ENCODE peak calls at places on chromosome 1, in ten cellular contexts. P is A549; R is Calu3; B is GM12865; E is HEK293T; T is lower lobe of right lung; Q is stimulated activated CD8-positive, alpha-beta memory T cell treated with anti-CD3 and anti-CD28 coated beads, Interleukin-7, amount 100 ng/mL, for 4 hours; Y is foreskin fibroblast; L is naive thymus-derived CD8-positive, alpha-beta T cell; H is stimulated activated naive CD4-positive, alpha-beta T cell. Z is an unnamed sample.

GRCh38 chr1:912740-913301 is 10.9 kb upstream of the SAMD11 start:
- DNase-seq in P (peak), R (peak), B (no peak), E (no peak), T (peak), Q (no peak), Y (no peak), L (no peak), H (no peak), Z (no peak)

GRCh38 chr1:45221716-45222115 is 15.3 kb upstream of the ZSWIM5 start:
- DNase-seq in P (no peak), R (no peak), B (no peak), E (no peak), T (no peak), Q (no peak), Y (peak), L (no peak), H (no peak), Z (no peak)

GRCh38 chr1:194014004-194014403 is 827.6 kb upstream of the B3GALT2 start:
- DNase-seq in P (no peak), R (no peak), B (no peak), E (no peak), T (no peak), Q (no peak), Y (no peak), L (no peak), H (no peak), Z (no peak)

GRCh38 chr1:208165659-208166058 is 78.5 kb downstream of the PLXNA2 start:
- DNase-seq in P (no peak), R (no peak), B (no peak), E (no peak), T (no peak), Q (no peak), Y (peak), L (no peak), H (no peak), Z (no peak)

GRCh38 chr1:167663002-167663772 is 33.2 kb downstream of the RCSD1 start:
- DNase-seq in P (peak), R (no peak), B (peak), E (no peak), T (no peak), Q (no peak), Y (peak), L (no peak), H (no peak), Z (no peak)

GRCh38 chr1:15313012-15313411 is 66.0 kb downstream of the FHAD1 start:
- DNase-seq in P (no peak), R (no peak), B (no peak), E (no peak), T (no peak), Q (no peak), Y (no peak), L (no peak), H (no peak), Z (no peak)

GRCh38 chr1:66476774-66477173 is 57.2 kb upstream of the SGIP1 start:
- DNase-seq in P (no peak), R (no peak), B (no peak), E (no peak), T (no peak), Q (no peak), Y (no peak), L (no peak), H (no peak), Z (no peak)

GRCh38 chr1:63835075-63835633 is 61.3 kb downstream of the ROR1 start:
- DNase-seq in P (no peak), R (no peak), B (no peak), E (no peak), T (no peak), Q (no peak), Y (no peak), L (no peak), H (no peak), Z (no peak)

GRCh38 chr1:113940365-113941244 is 11.5 kb downstream of the HIPK1 start:
- DNase-seq in P (no peak), R (no peak), B (peak), E (no peak), T (no peak), Q (peak), Y (no peak), L (peak), H (peak), Z (peak)

GRCh38 chr1:235108185-235108593 is 20.4 kb downstream of the TOMM20 start:
- DNase-seq in P (no peak), R (no peak), B (no peak), E (no peak), T (no peak), Q (no peak), Y (no peak), L (no peak), H (no peak), Z (no peak)

GRCh38 chr1:6260961-6261614 is at the start of gene GPR153:
- DNase-seq in P (no peak), R (peak), B (peak), E (peak), T (no peak), Q (no peak), Y (no peak), L (peak), H (no peak), Z (peak)

GRCh38 chr1:30803562-30803961 is 46.0 kb upstream of the LAPTM5 start:
- DNase-seq in P (no peak), R (no peak), B (no peak), E (no peak), T (no peak), Q (no peak), Y (no peak), L (no peak), H (no peak), Z (no peak)

GRCh38 chr1:40861227-40862003 is 748 bp downstream of the CITED4 start:
- DNase-seq in P (no peak), R (no peak), B (no peak), E (no peak), T (peak), Q (no peak), Y (peak), L (peak), H (peak), Z (peak)

GRCh38 chr1:4494558-4494957 is 159.9 kb upstream of the AJAP1 start:
- DNase-seq in P (peak), R (no peak), B (no peak), E (no peak), T (no peak), Q (no peak), Y (no peak), L (no peak), H (no peak), Z (no peak)

GRCh38 chr1:59474496-59474895 is 177.6 kb downstream of the FGGY start:
- DNase-seq in P (no peak), R (no peak), B (no peak), E (no peak), T (no peak), Q (no peak), Y (no peak), L (no peak), H (no peak), Z (no peak)

GRCh38 chr1:207964195-207964966 is 53.5 kb upstream of the CD34 start:
- DNase-seq in P (no peak), R (no peak), B (no peak), E (no peak), T (no peak), Q (no peak), Y (no peak), L (no peak), H (no peak), Z (no peak)

GRCh38 chr1:227947678-227948492 is at the start of gene WNT9A:
- DNase-seq in P (peak), R (peak), B (no peak), E (peak), T (no peak), Q (no peak), Y (peak), L (no peak), H (no peak), Z (no peak)

GRCh38 chr1:147773215-147773715 is 12.9 kb upstream of the GJA5 start:
- DNase-seq in P (no peak), R (no peak), B (no peak), E (no peak), T (no peak), Q (no peak), Y (no peak), L (no peak), H (no peak), Z (no peak)

Z was measured in activated T-helper 9 cell treated with anti-CD3 and anti-CD28 coated beads, Interleukin-2, amount 50 U/mL, for 16 hours.